ENCODE peak calls at places on chromosomes 2 and 18, in four cellular contexts. One of them, this sample, is unnamed. For H3K4me1, the result is how much of the 10 kb centered on the place peaks cover.

GRCh38 chr2:224442092-224442999 is 40.4 kb upstream of the FAM124B start:
- DNase-seq in A549: no peak
- DNase-seq in endothelial cell of umbilical vein: peak
- DNase-seq in sigmoid colon: no peak
- DNase-seq in this sample: peak

GRCh38 chr2:42928161-42928691 is 135.8 kb upstream of the HAAO start:
- DNase-seq in A549: no peak
- DNase-seq in endothelial cell of umbilical vein: no peak
- DNase-seq in sigmoid colon: no peak
- DNase-seq in this sample: peak

GRCh38 chr18:11733031-11733430 is 44.0 kb downstream of the GNAL start:
- DNase-seq in A549: peak
- DNase-seq in endothelial cell of umbilical vein: peak
- DNase-seq in sigmoid colon: peak
- DNase-seq in this sample: peak

GRCh38 chr2:73134471-73134870 is 21.7 kb upstream of the RAB11FIP5 start:
- DNase-seq in A549: no peak
- DNase-seq in endothelial cell of umbilical vein: no peak
- DNase-seq in sigmoid colon: no peak
- DNase-seq in this sample: no peak

GRCh38 chr2:196191541-196191940 is 20.2 kb upstream of the STK17B start:
- DNase-seq in A549: no peak
- DNase-seq in endothelial cell of umbilical vein: no peak
- DNase-seq in sigmoid colon: no peak
- DNase-seq in this sample: no peak

GRCh38 chr2:121019756-121020155 is 265.2 kb downstream of the TFCP2L1 start:
- DNase-seq in A549: no peak
- DNase-seq in endothelial cell of umbilical vein: no peak
- DNase-seq in sigmoid colon: no peak
- DNase-seq in this sample: no peak

GRCh38 chr2:43307046-43307445 is 80.6 kb upstream of the ZFP36L2 start:
- DNase-seq in A549: no peak
- DNase-seq in endothelial cell of umbilical vein: no peak
- DNase-seq in sigmoid colon: no peak
- DNase-seq in this sample: no peak

GRCh38 chr18:55830490-55830889 is 242.5 kb upstream of the TCF4 start:
- DNase-seq in A549: no peak
- DNase-seq in endothelial cell of umbilical vein: no peak
- DNase-seq in sigmoid colon: no peak
- DNase-seq in this sample: no peak

GRCh38 chr2:138500592-138501426 is 761 bp upstream of the SPOPL start:
- DNase-seq in A549: peak
- DNase-seq in endothelial cell of umbilical vein: no peak
- DNase-seq in sigmoid colon: peak
- DNase-seq in this sample: no peak

GRCh38 chr2:73292906-73293533 is 328 bp downstream of the EGR4 start:
- DNase-seq in A549: peak
- DNase-seq in endothelial cell of umbilical vein: no peak
- DNase-seq in sigmoid colon: no peak
- DNase-seq in this sample: no peak

GRCh38 chr2:200756618-200757321 is 54.9 kb upstream of the BZW1 start:
- DNase-seq in A549: peak
- DNase-seq in endothelial cell of umbilical vein: peak
- DNase-seq in sigmoid colon: no peak
- DNase-seq in this sample: no peak

GRCh38 chr2:44918095-44918775 is 23.3 kb upstream of the SIX3 start:
- DNase-seq in A549: no peak
- DNase-seq in endothelial cell of umbilical vein: no peak
- DNase-seq in sigmoid colon: no peak
- DNase-seq in this sample: no peak

GRCh38 chr18:24491882-24492281 is 31.4 kb downstream of the HRH4 start:
- DNase-seq in A549: no peak
- DNase-seq in endothelial cell of umbilical vein: no peak
- DNase-seq in sigmoid colon: no peak
- DNase-seq in this sample: peak

GRCh38 chr18:50726960-50727589 is 92.7 kb downstream of the MRO start:
- DNase-seq in A549: no peak
- DNase-seq in endothelial cell of umbilical vein: no peak
- DNase-seq in sigmoid colon: no peak
- DNase-seq in this sample: no peak

GRCh38 chr2:24228470-24228869 is 53.6 kb downstream of the FAM228A start:
- DNase-seq in A549: peak
- DNase-seq in endothelial cell of umbilical vein: peak
- DNase-seq in sigmoid colon: no peak
- DNase-seq in this sample: no peak

GRCh38 chr2:232839680-232840079 is 30.4 kb upstream of the SNORC start:
- DNase-seq in A549: no peak
- DNase-seq in endothelial cell of umbilical vein: peak
- DNase-seq in sigmoid colon: peak
- DNase-seq in this sample: peak

GRCh38 chr2:99787011-99787410 is 297.2 kb upstream of the REV1 start:
- DNase-seq in A549: no peak
- DNase-seq in endothelial cell of umbilical vein: no peak
- DNase-seq in sigmoid colon: no peak
- DNase-seq in this sample: no peak

GRCh38 chr2:158099716-158100115 is 2.0 kb upstream of the UPP2 start:
- DNase-seq in A549: no peak
- DNase-seq in endothelial cell of umbilical vein: no peak
- DNase-seq in sigmoid colon: no peak
- DNase-seq in this sample: peak

GRCh38 chr18:32920796-32921787 is 148.3 kb upstream of the KLHL14 start:
- DNase-seq in A549: peak
- DNase-seq in endothelial cell of umbilical vein: peak
- DNase-seq in sigmoid colon: no peak
- DNase-seq in this sample: no peak

GRCh38 chr2:136098441-136098840 is 19.5 kb downstream of the CXCR4 start:
- DNase-seq in A549: no peak
- DNase-seq in endothelial cell of umbilical vein: no peak
- DNase-seq in sigmoid colon: no peak
- DNase-seq in this sample: no peak

GRCh38 chr18:62637807-62638687 is 77.3 kb upstream of the PHLPP1 start:
- DNase-seq in A549: peak
- DNase-seq in endothelial cell of umbilical vein: peak
- DNase-seq in sigmoid colon: no peak
- DNase-seq in this sample: no peak

GRCh38 chr2:144515694-144516416 is 4.1 kb downstream of the ZEB2 start:
- DNase-seq in A549: no peak
- DNase-seq in endothelial cell of umbilical vein: peak
- DNase-seq in sigmoid colon: no peak
- DNase-seq in this sample: no peak

GRCh38 chr2:189412330-189412953 is 28.8 kb upstream of the WDR75 start:
- DNase-seq in A549: peak
- DNase-seq in endothelial cell of umbilical vein: peak
- DNase-seq in sigmoid colon: peak
- DNase-seq in this sample: peak

GRCh38 chr2:154886316-154886715 is 187.8 kb downstream of the KCNJ3 start:
- DNase-seq in A549: no peak
- DNase-seq in endothelial cell of umbilical vein: no peak
- DNase-seq in sigmoid colon: no peak
- DNase-seq in this sample: no peak

GRCh38 chr2:219032051-219032745 is 9.1 kb downstream of the CFAP65 start:
- DNase-seq in A549: no peak
- DNase-seq in endothelial cell of umbilical vein: no peak
- DNase-seq in sigmoid colon: no peak
- DNase-seq in this sample: no peak

GRCh38 chr2:44972771-44973535 is 31.5 kb downstream of the SIX3 start:
- DNase-seq in A549: no peak
- DNase-seq in endothelial cell of umbilical vein: no peak
- DNase-seq in sigmoid colon: no peak
- DNase-seq in this sample: no peak

GRCh38 chr2:102772659-102773058 is 10.8 kb downstream of the TMEM182 start:
- DNase-seq in A549: no peak
- DNase-seq in endothelial cell of umbilical vein: no peak
- DNase-seq in sigmoid colon: no peak
- DNase-seq in this sample: no peak

GRCh38 chr2:10327896-10328666 is 25.4 kb downstream of the HPCAL1 start:
- DNase-seq in A549: no peak
- DNase-seq in endothelial cell of umbilical vein: no peak
- DNase-seq in sigmoid colon: no peak
- DNase-seq in this sample: no peak

GRCh38 chr2:100730290-100730868 is 89.6 kb upstream of the NPAS2 start:
- DNase-seq in A549: peak
- DNase-seq in endothelial cell of umbilical vein: peak
- DNase-seq in sigmoid colon: peak
- DNase-seq in this sample: peak

GRCh38 chr2:197869501-197870111 is 65.2 kb downstream of the PLCL1 start:
- DNase-seq in A549: no peak
- DNase-seq in endothelial cell of umbilical vein: no peak
- DNase-seq in sigmoid colon: no peak
- DNase-seq in this sample: no peak

GRCh38 chr2:19769513-19769912 is 132.3 kb downstream of the TTC32 start:
- DNase-seq in A549: no peak
- DNase-seq in endothelial cell of umbilical vein: peak
- DNase-seq in sigmoid colon: no peak
- DNase-seq in this sample: no peak

GRCh38 chr2:27583390-27583915 is 611 bp downstream of the ZNF512 start:
- DNase-seq in A549: no peak
- DNase-seq in endothelial cell of umbilical vein: no peak
- DNase-seq in sigmoid colon: no peak
- DNase-seq in this sample: no peak

GRCh38 chr2:197576631-197577030 is 60.8 kb downstream of the MOB4 start:
- DNase-seq in A549: peak
- DNase-seq in endothelial cell of umbilical vein: peak
- DNase-seq in sigmoid colon: no peak
- DNase-seq in this sample: no peak

GRCh38 chr18:49464718-49465598 is 4.5 kb upstream of the DYM start:
- DNase-seq in A549: no peak
- DNase-seq in endothelial cell of umbilical vein: peak
- DNase-seq in sigmoid colon: no peak
- DNase-seq in this sample: no peak
- TF ChIP-seq CTCF in A549: no peak
- TF ChIP-seq CTCF in endothelial cell of umbilical vein: no peak
- TF ChIP-seq CTCF in sigmoid colon: no peak
- TF ChIP-seq CTCF in this sample: no peak

GRCh38 chr2:238231809-238232208 is 8.0 kb downstream of the HES6 start:
- DNase-seq in A549: no peak
- DNase-seq in endothelial cell of umbilical vein: no peak
- DNase-seq in sigmoid colon: no peak
- DNase-seq in this sample: no peak
- H3K4me3 ChIP-seq in A549: no peak
- H3K4me3 ChIP-seq in endothelial cell of umbilical vein: no peak
- H3K4me3 ChIP-seq in sigmoid colon: peak
- H3K4me3 ChIP-seq in this sample: no peak

GRCh38 chr18:13582283-13582682 is 144.1 kb downstream of the FAM210A start:
- DNase-seq in A549: no peak
- DNase-seq in endothelial cell of umbilical vein: no peak
- DNase-seq in sigmoid colon: no peak
- DNase-seq in this sample: no peak
- H3K4me1 ChIP-seq in A549: under half
- H3K4me1 ChIP-seq in endothelial cell of umbilical vein: under half
- H3K4me1 ChIP-seq in sigmoid colon: under half
- H3K4me1 ChIP-seq in this sample: under half

DNA sequence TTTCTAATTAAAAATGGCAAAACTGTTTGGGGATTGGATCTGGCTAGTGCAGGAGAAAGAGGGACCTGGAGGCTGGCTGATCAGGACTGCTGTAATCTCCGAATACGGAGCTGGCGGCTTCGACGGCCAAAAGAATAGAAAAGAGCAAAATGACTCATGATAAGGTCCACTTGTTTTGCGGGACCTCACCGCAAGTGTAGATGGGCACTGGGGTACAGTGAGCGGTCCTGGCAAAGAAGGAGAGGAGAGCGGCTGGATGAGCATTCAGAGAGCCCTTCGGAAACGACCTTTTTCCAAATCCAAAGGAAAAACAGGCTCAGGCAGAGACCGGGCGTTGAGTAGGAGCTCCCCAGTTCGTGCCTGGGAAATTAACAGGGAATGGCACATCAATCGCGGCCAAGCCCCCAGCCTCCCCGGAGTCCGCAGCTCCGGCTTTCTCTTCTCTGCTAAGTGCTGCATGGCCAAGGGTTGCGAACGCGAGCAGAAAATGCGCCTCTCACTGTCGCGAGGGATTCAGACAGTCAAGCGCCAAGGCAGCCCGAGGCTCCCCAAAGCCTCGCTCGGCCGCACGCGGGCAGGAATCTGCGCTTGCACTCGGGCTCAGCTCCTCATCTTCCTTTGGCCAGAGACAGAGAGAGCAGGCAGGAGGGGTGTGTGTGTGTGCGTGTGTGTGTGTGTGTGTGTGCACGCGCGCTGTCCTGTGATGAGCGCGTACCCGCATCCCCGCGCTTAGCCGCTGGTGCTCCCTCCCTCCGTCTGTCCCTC is 1.8 kb downstream of the DCC start:
- DNase-seq in A549: no peak
- DNase-seq in endothelial cell of umbilical vein: no peak
- DNase-seq in sigmoid colon: no peak
- DNase-seq in this sample: no peak
- TF ChIP-seq CTCF in A549: no peak
- TF ChIP-seq CTCF in endothelial cell of umbilical vein: no peak
- TF ChIP-seq CTCF in sigmoid colon: no peak
- TF ChIP-seq CTCF in this sample: no peak

DNA sequence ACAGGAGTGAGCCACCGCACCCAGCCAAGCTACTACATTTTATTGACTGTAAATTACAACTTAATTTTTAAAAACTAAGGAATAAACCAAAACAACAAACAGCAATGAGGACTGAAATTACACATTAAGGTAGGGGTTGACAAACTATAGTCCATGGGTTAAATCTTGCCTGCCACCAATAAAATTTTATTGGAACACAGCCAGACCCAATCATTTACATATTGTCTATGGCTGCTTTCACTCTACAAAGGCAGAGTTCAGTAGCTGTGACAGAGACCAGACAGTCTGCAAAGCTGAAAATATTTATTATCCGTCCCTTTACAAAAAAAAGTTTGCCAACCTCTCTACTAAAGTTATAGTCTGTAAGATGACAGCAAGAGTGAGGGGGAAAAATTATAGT is 24.3 kb upstream of the UGP2 start:
- DNase-seq in A549: no peak
- DNase-seq in endothelial cell of umbilical vein: no peak
- DNase-seq in sigmoid colon: no peak
- DNase-seq in this sample: no peak
- H3K4me3 ChIP-seq in A549: no peak
- H3K4me3 ChIP-seq in endothelial cell of umbilical vein: no peak
- H3K4me3 ChIP-seq in sigmoid colon: no peak
- H3K4me3 ChIP-seq in this sample: no peak

DNA sequence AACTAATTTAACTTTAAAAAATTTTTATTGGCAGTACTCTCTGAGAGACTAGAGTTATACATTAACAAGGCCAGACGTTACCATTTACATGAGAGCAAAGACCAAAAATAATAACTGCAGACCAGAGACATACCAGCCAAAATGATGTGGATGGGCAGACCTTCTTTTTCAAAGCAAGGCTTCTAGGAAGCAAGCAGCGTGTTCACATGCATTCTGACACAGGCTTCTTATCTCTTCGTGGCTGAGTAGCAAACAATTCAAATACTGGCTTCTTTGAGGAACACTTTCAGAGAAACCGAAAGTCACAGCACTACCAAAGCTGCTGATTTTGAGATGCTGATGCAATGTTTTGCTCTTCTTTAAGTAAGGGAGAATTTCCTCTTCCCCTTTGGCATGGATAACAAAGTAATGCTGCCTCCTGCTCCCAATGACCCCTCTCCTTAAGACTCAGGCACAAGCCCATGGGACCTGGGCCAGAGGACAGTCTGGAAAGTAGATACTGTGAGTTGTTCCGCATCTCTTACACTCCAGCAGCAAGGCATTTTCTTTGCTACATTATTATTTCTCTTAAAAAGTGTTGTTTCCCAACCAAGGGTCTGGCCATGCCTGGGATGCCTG is 181.9 kb downstream of the MREG start:
- DNase-seq in A549: no peak
- DNase-seq in endothelial cell of umbilical vein: peak
- DNase-seq in sigmoid colon: no peak
- DNase-seq in this sample: no peak
- H3K4me1 ChIP-seq in A549: half or more
- H3K4me1 ChIP-seq in endothelial cell of umbilical vein: half or more
- H3K4me1 ChIP-seq in sigmoid colon: under half
- H3K4me1 ChIP-seq in this sample: under half

This sample was measured in thyroid gland.